ENCODE peak calls at places on chromosomes 16 and 17, in six cellular contexts. F is mammary epithelial cell, D is H1, B is neural progenitor cell, R is fibroblast of lung, L is mesendoderm. W is an unnamed sample. For H3K4me1 and H3K36me3, the result is how much of the 10 kb centered on the place peaks cover.

GRCh38 chr16:69193860-69194259 is 6.9 kb downstream of the SNTB2 start:
- DNase-seq in F (no peak), D (no peak), B (no peak), R (peak), L (no peak), W (peak)

GRCh38 chr17:34885076-34885475 is 76.2 kb downstream of the CCT6B start:
- DNase-seq in F (no peak), D (no peak), B (no peak), R (no peak), L (no peak), W (no peak)

GRCh38 chr17:81641825-81642489 is 5.0 kb downstream of the TSPAN10 start:
- DNase-seq in F (peak), D (no peak), B (no peak), R (peak), L (peak), W (peak)

GRCh38 chr17:81477173-81477572 is 35.4 kb downstream of the ACTG1 start:
- DNase-seq in F (no peak), D (no peak), B (no peak), R (no peak), L (no peak), W (no peak)

GRCh38 chr16:57470683-57471082 is 8.2 kb downstream of the POLR2C start:
- DNase-seq in F (no peak), D (no peak), B (no peak), R (no peak), L (no peak), W (no peak)

GRCh38 chr17:6429266-6429665 is 5.7 kb downstream of the AIPL1 start:
- DNase-seq in F (no peak), D (no peak), B (peak), R (no peak), L (no peak), W (no peak)

GRCh38 chr16:10868562-10869469 is 8.2 kb upstream of the CIITA start:
- DNase-seq in F (no peak), D (no peak), B (no peak), R (no peak), L (no peak), W (no peak)

GRCh38 chr17:76451480-76451879 is 1.5 kb downstream of the UBE2O start:
- DNase-seq in F (no peak), D (no peak), B (peak), R (no peak), L (no peak), W (no peak)

GRCh38 chr16:64083428-64084129 is 1038.3 kb downstream of the CDH11 start:
- DNase-seq in F (no peak), D (no peak), B (no peak), R (no peak), L (no peak), W (no peak)

GRCh38 chr17:32350662-32351418 is 883 bp downstream of the ZNF207 start:
- DNase-seq in F (peak), D (no peak), B (peak), R (peak), L (peak), W (peak)

GRCh38 chr16:21104124-21104860 is 46.4 kb downstream of the DNAH3 start:
- DNase-seq in F (peak), D (no peak), B (peak), R (peak), L (no peak), W (peak)

GRCh38 chr17:59618894-59619312 is 792 bp upstream of the CLTC start:
- DNase-seq in F (no peak), D (no peak), B (peak), R (no peak), L (no peak), W (peak)

GRCh38 chr16:81905277-81905676 is 106.0 kb downstream of the SDR42E1 start:
- DNase-seq in F (no peak), D (no peak), B (no peak), R (no peak), L (peak), W (no peak)

GRCh38 chr16:51549836-51550235 is 398.8 kb upstream of the SALL1 start:
- DNase-seq in F (peak), D (no peak), B (no peak), R (peak), L (no peak), W (no peak)

GRCh38 chr16:3469736-3470135 is 25.6 kb downstream of the C16orf90 start:
- DNase-seq in F (no peak), D (no peak), B (no peak), R (no peak), L (no peak), W (no peak)

GRCh38 chr17:16820161-16820877 is 130.3 kb downstream of the CCDC144A start:
- DNase-seq in F (peak), D (no peak), B (no peak), R (no peak), L (no peak), W (no peak)

GRCh38 chr16:716768-717325 is 1.9 kb downstream of the METRN start:
- DNase-seq in F (no peak), D (no peak), B (no peak), R (no peak), L (no peak), W (no peak)

GRCh38 chr17:59093702-59094231 is 12.9 kb downstream of the TRIM37 start:
- DNase-seq in F (peak), D (no peak), B (no peak), R (peak), L (no peak), W (peak)

GRCh38 chr16:80198995-80199299 is 341.8 kb upstream of the DYNLRB2 start:
- DNase-seq in F (no peak), D (no peak), B (no peak), R (no peak), L (no peak), W (no peak)

DNA sequence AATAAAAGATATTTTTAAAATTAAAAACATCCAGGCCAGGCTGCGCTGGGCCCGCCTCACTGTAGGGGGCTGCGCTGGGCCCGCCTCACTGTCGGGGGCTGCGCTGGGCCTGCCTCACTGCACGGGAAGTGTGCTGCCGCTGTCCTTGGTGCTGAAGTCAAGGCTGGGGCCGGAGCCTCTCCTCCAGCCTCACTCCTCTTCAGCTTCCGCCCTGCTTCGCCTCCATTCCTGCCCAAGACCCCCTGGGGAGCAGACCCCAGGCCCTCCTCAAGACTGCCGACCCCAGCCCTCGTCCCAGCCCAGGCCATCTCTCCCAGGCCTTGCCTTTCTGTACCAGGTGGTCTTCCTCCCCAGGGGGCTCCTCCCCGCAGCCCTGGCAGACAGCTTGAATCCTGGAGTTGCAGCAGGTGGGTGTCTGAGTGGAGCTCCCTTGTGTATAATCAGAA is 26.2 kb downstream of the ENDOV start:
- DNase-seq in F (no peak), D (no peak), B (peak), R (peak), L (peak), W (peak)
- H3K9ac ChIP-seq in F (no peak), D (no peak), B (no peak), R (no peak), L (no peak), W (no peak)

GRCh38 chr17:39673335-39674081 is 5.3 kb downstream of the PNMT start:
- DNase-seq in F (no peak), D (no peak), B (no peak), R (no peak), L (no peak), W (no peak)
- H3K4me1 ChIP-seq in F (under half), D (under half), B (under half), R (under half), L (under half), W (under half)

GRCh38 chr17:37844977-37845293 is 79.3 kb upstream of the TBC1D3K start:
- DNase-seq in F (no peak), D (no peak), B (no peak), R (no peak), L (no peak), W (no peak)
- H3K36me3 ChIP-seq in F (under half), D (under half), B (under half), R (under half), L (under half), W (under half)

DNA sequence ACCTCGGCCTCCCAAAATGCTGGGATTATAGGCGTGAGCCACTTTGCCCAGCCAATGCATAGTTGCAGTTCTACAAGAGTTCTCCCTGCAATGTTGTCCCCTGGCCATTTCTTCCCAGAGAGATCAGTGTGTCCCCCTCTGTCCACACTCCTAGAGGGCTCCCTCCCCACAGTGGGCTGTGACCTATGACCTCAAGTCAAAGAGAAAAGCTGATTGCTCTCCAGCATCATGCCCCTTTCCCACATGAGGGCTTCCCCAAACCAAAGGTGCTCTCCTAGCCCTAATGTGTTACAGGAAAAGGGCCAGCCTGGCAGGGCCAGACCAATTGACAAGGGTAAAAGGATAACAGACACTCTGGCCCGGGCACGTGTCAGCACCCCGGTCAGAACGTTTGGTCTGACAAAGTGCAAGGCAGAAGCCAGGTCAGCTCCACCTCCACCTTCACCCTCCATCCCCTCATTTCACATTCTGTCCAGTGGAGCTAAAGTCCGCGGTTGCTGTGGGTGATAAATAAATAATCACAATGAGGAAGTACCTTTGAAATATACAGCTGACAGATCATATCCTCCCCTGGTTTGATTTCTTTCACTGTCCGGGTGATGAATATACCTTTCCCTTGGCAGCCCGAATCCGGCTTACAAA is 17.8 kb downstream of the TTLL6 start:
- DNase-seq in F (no peak), D (no peak), B (no peak), R (no peak), L (no peak), W (no peak)
- H3K9ac ChIP-seq in F (no peak), D (no peak), B (no peak), R (no peak), L (no peak), W (no peak)

DNA sequence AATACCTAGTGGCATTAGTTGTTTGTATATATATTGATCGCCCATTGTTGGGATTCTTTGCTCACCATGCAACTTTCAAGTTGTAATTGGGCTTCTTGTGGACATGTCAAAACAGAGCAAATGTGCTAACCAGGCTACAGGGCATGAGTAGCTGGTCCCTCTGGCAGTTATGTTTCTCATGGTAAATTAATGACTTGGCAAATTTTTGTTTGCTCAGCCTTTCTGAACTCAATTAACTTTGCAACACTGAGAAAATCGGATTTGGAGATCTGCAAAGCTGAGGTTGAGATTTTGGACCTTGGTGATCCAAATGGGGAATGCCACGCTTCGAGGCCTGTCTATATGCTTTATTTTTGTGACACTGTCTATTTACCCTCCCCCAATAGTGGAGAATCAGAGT is 138.5 kb upstream of the PIRT start:
- DNase-seq in F (no peak), D (no peak), B (no peak), R (no peak), L (no peak), W (no peak)
- H3K4me1 ChIP-seq in F (under half), D (under half), B (under half), R (under half), L (under half), W (under half)

W was measured in adipocyte.